ENCODE peak calls at places on chromosomes 6 and 20, in eight cellular contexts. M is substantia nigra; C is stimulated activated CD8-positive, alpha-beta memory T cell treated with anti-CD3 and anti-CD28 coated beads, Interleukin-2, amount 100 ng/mL, for 1 hour; N is right cardiac atrium; I is amygdala; U is OCI-LY7; X is activated CD8-positive, alpha-beta memory T cell treated with anti-CD3 and anti-CD28 coated beads for 24 hours; A is CD8-positive, alpha-beta T cell. F is an unnamed sample.

GRCh38 chr6:166167801-166168615 is at the start of gene TBXT:
- DNase-seq in M (no peak), C (no peak), N (no peak), I (no peak), U (peak), X (no peak), A (no peak), F (no peak)

GRCh38 chr20:47774081-47774777 is 11.1 kb downstream of the SULF2 start:
- DNase-seq in M (no peak), C (no peak), N (peak), I (no peak), U (no peak), X (no peak), A (no peak), F (no peak)

GRCh38 chr20:15214051-15214450 is 876.6 kb upstream of the FLRT3 start:
- DNase-seq in M (no peak), C (no peak), N (no peak), I (no peak), U (no peak), X (no peak), A (no peak), F (no peak)

GRCh38 chr6:145247677-145248419 is 487.5 kb downstream of the EPM2A start:
- DNase-seq in M (no peak), C (no peak), N (no peak), I (no peak), U (no peak), X (no peak), A (no peak), F (no peak)

GRCh38 chr6:49606696-49607390 is 29.8 kb downstream of the RHAG start:
- DNase-seq in M (no peak), C (no peak), N (peak), I (peak), U (peak), X (no peak), A (no peak), F (no peak)

GRCh38 chr6:36873115-36873514 is 1.5 kb downstream of the PPIL1 start:
- DNase-seq in M (no peak), C (no peak), N (no peak), I (no peak), U (no peak), X (no peak), A (no peak), F (no peak)

GRCh38 chr6:105484238-105485161 is 81.6 kb upstream of the PREP start:
- DNase-seq in M (no peak), C (no peak), N (no peak), I (no peak), U (peak), X (no peak), A (no peak), F (no peak)

GRCh38 chr6:93721386-93722048 is 302.2 kb upstream of the EPHA7 start:
- DNase-seq in M (no peak), C (no peak), N (peak), I (no peak), U (peak), X (no peak), A (no peak), F (no peak)

GRCh38 chr6:74607934-74608333 is 597.9 kb downstream of the COL12A1 start:
- DNase-seq in M (no peak), C (no peak), N (no peak), I (no peak), U (no peak), X (no peak), A (no peak), F (no peak)

GRCh38 chr20:22529150-22530019 is 55.0 kb downstream of the FOXA2 start:
- DNase-seq in M (no peak), C (no peak), N (no peak), I (no peak), U (no peak), X (no peak), A (no peak), F (peak)

GRCh38 chr6:169940554-169941290 is 189.3 kb downstream of the ERMARD start:
- DNase-seq in M (no peak), C (no peak), N (no peak), I (no peak), U (no peak), X (peak), A (no peak), F (peak)

GRCh38 chr6:131657630-131658111 is 20.6 kb downstream of the ENPP3 start:
- DNase-seq in M (no peak), C (no peak), N (no peak), I (no peak), U (no peak), X (no peak), A (no peak), F (no peak)

F was measured in osteocyte.